ENCODE peak calls at places on chromosomes 12 and 14, in nine cellular contexts. H is PC-3, A is PC-9, I is mesendoderm, C is astrocyte, O is IMR-90, V is OCI-LY7, Q is hepatocyte, X is SK-N-SH. K is an unnamed sample. For H3K4me1, the result is how much of the 10 kb centered on the place peaks cover.

GRCh38 chr12:95942106-95942531 is 295 bp downstream of the CCDC38 start:
- DNase-seq in H (no peak), A (no peak), I (peak), C (peak), O (no peak), V (peak), Q (no peak), X (no peak), K (no peak)

GRCh38 chr14:53924754-53925153 is 31.9 kb downstream of the BMP4 start:
- DNase-seq in H (peak), A (peak), I (no peak), C (peak), O (peak), V (no peak), Q (peak), X (no peak), K (peak)

GRCh38 chr14:22845103-22845394 is 8.7 kb downstream of the MMP14 start:
- DNase-seq in H (no peak), A (no peak), I (no peak), C (no peak), O (no peak), V (no peak), Q (no peak), X (no peak), K (no peak)

GRCh38 chr12:109775172-109775881 is 57.9 kb downstream of the TRPV4 start:
- DNase-seq in H (peak), A (peak), I (peak), C (peak), O (peak), V (peak), Q (peak), X (peak), K (peak)

GRCh38 chr12:95614384-95614982 is 63.2 kb upstream of the USP44 start:
- DNase-seq in H (no peak), A (no peak), I (no peak), C (no peak), O (no peak), V (no peak), Q (no peak), X (no peak), K (no peak)

GRCh38 chr14:33315721-33316120 is 377.0 kb downstream of the NPAS3 start:
- DNase-seq in H (peak), A (no peak), I (no peak), C (no peak), O (no peak), V (no peak), Q (no peak), X (no peak), K (no peak)

GRCh38 chr12:25972783-25973182 is 14.3 kb downstream of the RASSF8 start:
- DNase-seq in H (peak), A (no peak), I (no peak), C (peak), O (peak), V (no peak), Q (no peak), X (no peak), K (peak)

GRCh38 chr12:88998421-88998820 is 353.9 kb downstream of the DUSP6 start:
- DNase-seq in H (no peak), A (no peak), I (no peak), C (no peak), O (peak), V (no peak), Q (no peak), X (no peak), K (no peak)

GRCh38 chr12:57610553-57611115 is 601 bp upstream of the ARHGEF25 start:
- DNase-seq in H (no peak), A (no peak), I (no peak), C (no peak), O (no peak), V (no peak), Q (no peak), X (peak), K (peak)

GRCh38 chr12:53379389-53380103 is 430 bp upstream of the SP1 start:
- DNase-seq in H (peak), A (peak), I (peak), C (peak), O (peak), V (peak), Q (peak), X (peak), K (peak)

GRCh38 chr12:53380104-53380796 is at the start of gene SP1:
- DNase-seq in H (peak), A (peak), I (peak), C (peak), O (peak), V (peak), Q (peak), X (peak), K (peak)

GRCh38 chr12:53376747-53377146 is 3.2 kb upstream of the SP1 start:
- DNase-seq in H (no peak), A (no peak), I (no peak), C (no peak), O (no peak), V (no peak), Q (no peak), X (no peak), K (no peak)

GRCh38 chr12:53378222-53378621 is 1.8 kb upstream of the SP1 start:
- DNase-seq in H (no peak), A (no peak), I (no peak), C (no peak), O (no peak), V (no peak), Q (no peak), X (no peak), K (no peak)

GRCh38 chr12:53378705-53379388 is 1.1 kb upstream of the SP1 start:
- DNase-seq in H (peak), A (no peak), I (peak), C (no peak), O (no peak), V (peak), Q (peak), X (no peak), K (no peak)
- H3K4me2 ChIP-seq in H (peak), A (peak), I (peak), C (peak), O (peak), V (peak), Q (peak), X (peak), K (peak)

GRCh38 chr12:31300783-31301182 is 25.2 kb downstream of the SINHCAF start:
- DNase-seq in H (no peak), A (no peak), I (no peak), C (no peak), O (no peak), V (no peak), Q (no peak), X (no peak), K (no peak)

GRCh38 chr12:31301311-31301710 is 24.6 kb downstream of the SINHCAF start:
- DNase-seq in H (no peak), A (no peak), I (no peak), C (no peak), O (no peak), V (no peak), Q (no peak), X (no peak), K (no peak)

GRCh38 chr12:31297572-31298509 is 28.1 kb downstream of the SINHCAF start:
- DNase-seq in H (no peak), A (no peak), I (no peak), C (no peak), O (no peak), V (no peak), Q (no peak), X (no peak), K (no peak)

GRCh38 chr12:31298510-31298904 is 27.4 kb downstream of the SINHCAF start:
- DNase-seq in H (no peak), A (no peak), I (no peak), C (no peak), O (no peak), V (no peak), Q (no peak), X (no peak), K (no peak)

GRCh38 chr12:31300341-31300740 is 25.6 kb downstream of the SINHCAF start:
- DNase-seq in H (no peak), A (no peak), I (no peak), C (no peak), O (no peak), V (no peak), Q (no peak), X (no peak), K (no peak)
- H3K4me1 ChIP-seq in H (under half), A (under half), I (under half), C (under half), O (under half), V (under half), Q (under half), X (under half), K (under half)

GRCh38 chr14:52072266-52072780 is 3.5 kb upstream of the NID2 start:
- DNase-seq in H (no peak), A (no peak), I (peak), C (no peak), O (no peak), V (no peak), Q (no peak), X (no peak), K (no peak)

GRCh38 chr14:52068741-52069616 is at the start of gene NID2:
- DNase-seq in H (peak), A (no peak), I (peak), C (peak), O (peak), V (no peak), Q (peak), X (peak), K (peak)

GRCh38 chr14:52067873-52068740 is 752 bp downstream of the NID2 start:
- DNase-seq in H (peak), A (no peak), I (peak), C (peak), O (peak), V (no peak), Q (peak), X (peak), K (peak)

GRCh38 chr14:52071675-52072074 is 2.8 kb upstream of the NID2 start:
- DNase-seq in H (peak), A (no peak), I (peak), C (peak), O (peak), V (no peak), Q (no peak), X (no peak), K (peak)

DNA sequence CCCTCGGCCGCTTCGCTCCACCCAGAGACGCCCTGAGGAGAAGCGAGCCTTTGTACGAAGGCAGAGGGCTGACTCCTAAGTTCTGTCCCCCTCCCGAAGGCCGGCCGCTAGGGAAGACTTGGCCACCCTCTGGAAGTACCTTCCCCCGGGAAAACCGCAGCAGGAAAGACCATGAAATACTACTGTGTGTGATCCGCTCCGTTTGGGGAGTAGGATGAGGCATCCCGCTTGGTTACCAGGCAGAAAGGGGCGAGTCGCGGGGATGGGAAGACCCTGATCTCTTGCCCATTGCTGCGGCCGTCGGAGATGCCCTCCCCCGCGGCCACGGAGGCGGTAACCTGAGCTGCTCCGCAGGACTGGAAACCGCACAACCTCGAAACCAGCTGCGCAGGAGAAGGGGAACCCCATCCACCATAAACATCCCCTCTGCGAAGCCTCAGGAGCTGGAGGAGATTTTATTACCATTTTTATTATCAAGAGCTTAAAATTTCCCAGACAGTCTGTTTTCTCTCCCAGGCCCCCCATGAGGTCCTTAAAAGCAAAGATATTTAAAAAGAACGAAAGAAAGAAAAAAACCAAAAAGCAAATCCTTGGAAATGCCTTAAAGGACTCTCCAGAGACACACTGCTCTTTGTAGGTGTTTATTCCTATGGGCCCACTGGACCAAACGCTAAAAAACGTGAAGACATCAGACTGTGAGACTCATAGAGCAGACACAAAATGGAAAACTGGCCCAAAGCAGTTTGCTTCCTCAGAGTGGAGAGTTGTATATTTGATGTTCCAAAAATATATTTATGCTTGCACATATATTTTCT is 965 bp upstream of the NID2 start:
- DNase-seq in H (no peak), A (no peak), I (peak), C (peak), O (peak), V (no peak), Q (peak), X (no peak), K (peak)
- H3K27ac ChIP-seq in H (no peak), A (no peak), I (no peak), C (peak), O (peak), V (no peak), Q (peak), X (peak), K (peak)

DNA sequence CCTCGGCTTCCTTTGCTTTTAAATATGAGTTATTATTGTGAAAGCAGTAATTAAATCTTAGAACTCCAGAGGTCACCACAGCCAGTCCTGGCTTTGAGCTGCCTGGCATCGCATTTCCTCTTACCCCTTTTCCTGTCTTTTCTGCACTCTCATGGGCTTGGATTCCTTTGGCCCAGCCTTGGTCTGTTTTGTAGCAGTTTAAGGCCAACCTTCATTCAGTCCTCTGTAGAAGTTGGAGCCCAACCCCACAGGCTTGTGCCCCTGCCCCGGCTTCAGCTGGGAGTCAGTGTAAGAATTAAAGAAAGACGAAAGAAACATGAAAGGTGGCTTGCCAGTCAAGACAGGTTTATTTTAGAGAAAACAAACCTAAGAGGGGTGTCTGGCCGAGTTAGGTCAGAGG is 14.6 kb upstream of the KRT86 start:
- DNase-seq in H (no peak), A (no peak), I (no peak), C (no peak), O (no peak), V (no peak), Q (no peak), X (no peak), K (no peak)
- H3K4me2 ChIP-seq in H (no peak), A (no peak), I (no peak), C (no peak), O (no peak), V (no peak), Q (no peak), X (no peak), K (no peak)

DNA sequence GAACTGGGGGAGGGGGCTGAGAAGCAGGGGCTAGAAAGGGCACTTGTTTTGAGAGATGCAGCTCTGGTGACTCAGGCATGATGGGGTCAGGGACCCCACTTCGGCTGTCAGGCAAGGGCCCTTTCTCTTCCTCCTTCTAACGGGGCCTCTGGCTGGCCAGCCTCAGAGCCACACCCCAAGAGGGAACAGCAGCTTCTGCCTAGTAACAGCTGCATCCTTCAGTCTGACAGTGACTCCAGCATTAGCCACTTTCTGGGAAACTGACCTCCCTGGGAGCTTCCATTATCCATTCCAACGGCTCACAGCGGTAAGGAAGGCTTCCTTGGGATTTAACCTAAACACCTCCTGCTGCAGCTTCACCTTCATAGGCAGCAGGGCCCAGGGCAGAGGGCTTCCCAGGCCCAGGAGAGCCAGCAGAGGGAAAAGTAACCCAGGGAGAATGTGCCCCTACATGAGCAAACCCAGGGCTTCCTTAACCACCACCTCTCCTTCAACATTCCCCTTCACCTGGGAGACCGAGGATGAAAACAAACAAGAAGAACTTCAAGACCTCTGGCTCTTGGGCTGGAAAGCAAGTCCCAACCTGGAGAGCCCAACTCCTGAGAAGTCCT is 2.7 kb downstream of the NCKAP5L start:
- DNase-seq in H (no peak), A (no peak), I (no peak), C (peak), O (peak), V (no peak), Q (no peak), X (no peak), K (peak)
- H3K4me1 ChIP-seq in H (under half), A (under half), I (under half), C (under half), O (under half), V (under half), Q (under half), X (under half), K (under half)

GRCh38 chr14:20469890-20470858 is 968 bp downstream of the PNP start:
- DNase-seq in H (peak), A (peak), I (peak), C (peak), O (peak), V (peak), Q (peak), X (peak), K (peak)
- H3K27ac ChIP-seq in H (peak), A (peak), I (peak), C (peak), O (peak), V (peak), Q (peak), X (peak), K (peak)

DNA sequence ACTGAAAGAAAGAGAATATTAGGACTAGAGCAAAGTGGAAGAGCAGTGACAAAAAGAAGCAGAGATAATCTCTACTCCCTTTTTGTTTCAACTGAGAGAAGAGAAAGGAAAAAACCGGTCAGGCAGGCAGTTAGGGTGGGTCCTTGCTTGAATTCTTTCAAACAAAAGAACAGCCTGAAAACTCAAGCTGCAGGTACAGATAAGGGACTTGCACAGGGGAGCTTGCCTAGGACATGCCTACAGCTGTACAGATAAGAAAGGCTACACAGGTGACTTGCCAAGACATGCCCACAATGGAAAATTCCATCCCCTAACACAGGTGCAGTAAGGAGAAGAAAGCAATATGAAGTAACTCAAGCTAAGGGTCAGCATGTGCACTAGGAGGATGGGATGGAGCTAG is 532.2 kb upstream of the MIS18BP1 start:
- DNase-seq in H (no peak), A (no peak), I (no peak), C (no peak), O (no peak), V (no peak), Q (peak), X (no peak), K (no peak)
- H3K4me2 ChIP-seq in H (no peak), A (no peak), I (no peak), C (no peak), O (no peak), V (no peak), Q (peak), X (no peak), K (no peak)

GRCh38 chr12:6935221-6935550 is 7.4 kb downstream of the ATN1 start:
- DNase-seq in H (no peak), A (no peak), I (no peak), C (no peak), O (no peak), V (no peak), Q (no peak), X (no peak), K (no peak)

GRCh38 chr12:6935551-6936377 is 7.9 kb upstream of the RNU7-1 start:
- DNase-seq in H (no peak), A (no peak), I (no peak), C (no peak), O (no peak), V (no peak), Q (no peak), X (peak), K (no peak)

GRCh38 chr12:6932766-6933165 is 5.0 kb downstream of the ATN1 start:
- DNase-seq in H (no peak), A (no peak), I (no peak), C (no peak), O (no peak), V (no peak), Q (no peak), X (no peak), K (no peak)

GRCh38 chr12:6936378-6936638 is 7.3 kb upstream of the RNU7-1 start:
- DNase-seq in H (no peak), A (no peak), I (no peak), C (no peak), O (no peak), V (no peak), Q (no peak), X (no peak), K (no peak)

DNA sequence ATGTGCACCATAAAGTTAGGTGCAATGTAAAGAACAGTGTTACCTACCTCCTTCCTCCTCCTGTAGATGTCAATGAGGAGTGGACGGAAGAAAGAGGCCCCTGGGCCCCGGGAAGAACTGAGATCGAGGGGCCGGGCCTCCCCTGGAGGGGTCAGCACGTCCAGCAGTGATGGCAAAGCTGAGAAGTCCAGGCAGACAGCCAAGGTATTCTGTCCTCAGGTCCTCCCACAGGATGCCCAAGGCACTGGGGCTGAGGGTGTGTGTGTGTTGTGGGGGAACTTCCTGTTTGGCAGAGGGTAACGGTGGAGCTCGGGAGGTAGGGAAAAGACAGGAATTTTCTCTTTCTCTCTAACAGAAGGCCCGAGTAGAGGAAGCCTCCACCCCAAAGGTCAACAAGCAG is 6.4 kb downstream of the ATN1 start:
- DNase-seq in H (no peak), A (no peak), I (no peak), C (peak), O (peak), V (no peak), Q (no peak), X (no peak), K (peak)
- H3K4me1 ChIP-seq in H (under half), A (under half), I (under half), C (under half), O (under half), V (under half), Q (under half), X (under half), K (under half)

GRCh38 chr12:118813778-118814359 is 167.5 kb upstream of the SRRM4 start:
- DNase-seq in H (no peak), A (no peak), I (peak), C (no peak), O (no peak), V (no peak), Q (no peak), X (no peak), K (no peak)
- H3K27ac ChIP-seq in H (no peak), A (no peak), I (no peak), C (no peak), O (no peak), V (no peak), Q (no peak), X (no peak), K (no peak)

DNA sequence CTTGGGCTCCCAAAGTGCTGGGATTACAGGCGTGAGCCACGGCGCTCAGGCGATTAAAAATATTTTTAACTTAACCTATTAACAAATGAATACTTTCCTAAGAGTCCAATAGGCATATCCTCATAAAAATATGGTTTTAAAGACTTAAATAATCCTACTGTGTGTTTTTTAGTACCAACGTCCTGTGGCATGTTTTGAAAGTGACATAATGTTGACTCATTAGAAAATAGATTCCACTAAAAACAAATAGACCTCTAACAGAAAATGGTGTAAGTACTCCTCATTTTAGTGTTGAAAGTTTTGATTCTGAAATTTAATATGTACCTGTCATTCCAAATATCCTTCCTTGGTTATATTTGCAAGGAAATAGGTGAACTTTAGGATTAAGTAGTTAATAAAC is 11.9 kb upstream of the LUM start:
- DNase-seq in H (peak), A (no peak), I (no peak), C (no peak), O (peak), V (no peak), Q (no peak), X (no peak), K (no peak)
- H3K4me2 ChIP-seq in H (peak), A (no peak), I (no peak), C (no peak), O (no peak), V (no peak), Q (no peak), X (no peak), K (no peak)

K was measured in fibroblast of lung.